ENCODE peak calls at places on chromosome 10, in ten cellular contexts. One of them, this sample, is unnamed.

GRCh38 chr10:11180228-11180627 is 162.6 kb downstream of the CELF2 start:
- DNase-seq in CD4-positive, alpha-beta T cell: peak
- DNase-seq in SW480: no peak
- DNase-seq in psoas muscle: no peak
- DNase-seq in HTR-8/SVneo: no peak
- DNase-seq in hepatic stellate cell: no peak
- DNase-seq in bronchial epithelial cell: no peak
- DNase-seq in NCI-H1105: no peak
- DNase-seq in endodermal cell: no peak
- DNase-seq in AG08395: no peak
- DNase-seq in this sample: no peak

GRCh38 chr10:89029785-89030437 is 39.3 kb downstream of the FAS start:
- DNase-seq in AG08395: peak
- DNase-seq in psoas muscle: peak
- DNase-seq in NCI-H1105: peak
- DNase-seq in bronchial epithelial cell: peak
- DNase-seq in SW480: peak
- DNase-seq in hepatic stellate cell: peak
- DNase-seq in endodermal cell: peak
- DNase-seq in CD4-positive, alpha-beta T cell: peak
- DNase-seq in HTR-8/SVneo: peak
- DNase-seq in this sample: peak

GRCh38 chr10:42367532-42368230 is 270.7 kb downstream of the ZNF33B start:
- DNase-seq in SW480: no peak
- DNase-seq in AG08395: peak
- DNase-seq in bronchial epithelial cell: peak
- DNase-seq in HTR-8/SVneo: peak
- DNase-seq in CD4-positive, alpha-beta T cell: no peak
- DNase-seq in psoas muscle: peak
- DNase-seq in endodermal cell: no peak
- DNase-seq in NCI-H1105: peak
- DNase-seq in hepatic stellate cell: peak
- DNase-seq in this sample: peak

GRCh38 chr10:99621454-99622246 is 1.4 kb upstream of the SLC25A28 start:
- DNase-seq in psoas muscle: no peak
- DNase-seq in bronchial epithelial cell: peak
- DNase-seq in endodermal cell: no peak
- DNase-seq in hepatic stellate cell: no peak
- DNase-seq in HTR-8/SVneo: no peak
- DNase-seq in NCI-H1105: no peak
- DNase-seq in CD4-positive, alpha-beta T cell: no peak
- DNase-seq in SW480: no peak
- DNase-seq in AG08395: no peak
- DNase-seq in this sample: no peak

GRCh38 chr10:35194906-35195305 is 68.3 kb downstream of the CREM start:
- DNase-seq in NCI-H1105: no peak
- DNase-seq in hepatic stellate cell: no peak
- DNase-seq in endodermal cell: no peak
- DNase-seq in SW480: peak
- DNase-seq in AG08395: no peak
- DNase-seq in bronchial epithelial cell: peak
- DNase-seq in HTR-8/SVneo: peak
- DNase-seq in CD4-positive, alpha-beta T cell: peak
- DNase-seq in psoas muscle: no peak
- DNase-seq in this sample: no peak

GRCh38 chr10:5514226-5514881 is 10.4 kb upstream of the CALML3 start:
- DNase-seq in hepatic stellate cell: no peak
- DNase-seq in bronchial epithelial cell: no peak
- DNase-seq in NCI-H1105: no peak
- DNase-seq in AG08395: no peak
- DNase-seq in psoas muscle: no peak
- DNase-seq in HTR-8/SVneo: no peak
- DNase-seq in CD4-positive, alpha-beta T cell: no peak
- DNase-seq in endodermal cell: no peak
- DNase-seq in SW480: no peak
- DNase-seq in this sample: no peak

GRCh38 chr10:76697923-76698322 is 939.7 kb downstream of the KCNMA1 start:
- DNase-seq in endodermal cell: no peak
- DNase-seq in HTR-8/SVneo: no peak
- DNase-seq in psoas muscle: no peak
- DNase-seq in AG08395: no peak
- DNase-seq in CD4-positive, alpha-beta T cell: no peak
- DNase-seq in bronchial epithelial cell: no peak
- DNase-seq in NCI-H1105: no peak
- DNase-seq in SW480: no peak
- DNase-seq in hepatic stellate cell: no peak
- DNase-seq in this sample: no peak

GRCh38 chr10:12180221-12180974 is 15.3 kb downstream of the NUDT5 start:
- DNase-seq in NCI-H1105: no peak
- DNase-seq in psoas muscle: no peak
- DNase-seq in SW480: no peak
- DNase-seq in endodermal cell: peak
- DNase-seq in hepatic stellate cell: no peak
- DNase-seq in AG08395: no peak
- DNase-seq in bronchial epithelial cell: peak
- DNase-seq in HTR-8/SVneo: no peak
- DNase-seq in CD4-positive, alpha-beta T cell: no peak
- DNase-seq in this sample: no peak

GRCh38 chr10:3226960-3227724 is 54.6 kb upstream of the PITRM1 start:
- DNase-seq in psoas muscle: no peak
- DNase-seq in SW480: peak
- DNase-seq in endodermal cell: no peak
- DNase-seq in bronchial epithelial cell: peak
- DNase-seq in HTR-8/SVneo: peak
- DNase-seq in AG08395: peak
- DNase-seq in CD4-positive, alpha-beta T cell: no peak
- DNase-seq in hepatic stellate cell: peak
- DNase-seq in NCI-H1105: no peak
- DNase-seq in this sample: peak

GRCh38 chr10:4698075-4698474 is 127.9 kb upstream of the AKR1E2 start:
- DNase-seq in AG08395: no peak
- DNase-seq in psoas muscle: no peak
- DNase-seq in SW480: no peak
- DNase-seq in endodermal cell: no peak
- DNase-seq in HTR-8/SVneo: no peak
- DNase-seq in hepatic stellate cell: no peak
- DNase-seq in bronchial epithelial cell: no peak
- DNase-seq in CD4-positive, alpha-beta T cell: no peak
- DNase-seq in NCI-H1105: no peak
- DNase-seq in this sample: no peak

GRCh38 chr10:103021897-103022286 is 103.8 kb downstream of the CNNM2 start:
- DNase-seq in NCI-H1105: no peak
- DNase-seq in psoas muscle: no peak
- DNase-seq in SW480: no peak
- DNase-seq in HTR-8/SVneo: no peak
- DNase-seq in hepatic stellate cell: peak
- DNase-seq in bronchial epithelial cell: peak
- DNase-seq in AG08395: no peak
- DNase-seq in endodermal cell: no peak
- DNase-seq in CD4-positive, alpha-beta T cell: no peak
- DNase-seq in this sample: peak

GRCh38 chr10:35641430-35642015 is 573 bp downstream of the FZD8 start:
- DNase-seq in CD4-positive, alpha-beta T cell: no peak
- DNase-seq in AG08395: peak
- DNase-seq in HTR-8/SVneo: peak
- DNase-seq in endodermal cell: no peak
- DNase-seq in bronchial epithelial cell: no peak
- DNase-seq in NCI-H1105: no peak
- DNase-seq in SW480: peak
- DNase-seq in hepatic stellate cell: peak
- DNase-seq in psoas muscle: no peak
- DNase-seq in this sample: no peak

GRCh38 chr10:43074827-43075611 is 1.9 kb upstream of the RET start:
- DNase-seq in HTR-8/SVneo: no peak
- DNase-seq in SW480: no peak
- DNase-seq in bronchial epithelial cell: no peak
- DNase-seq in AG08395: no peak
- DNase-seq in hepatic stellate cell: no peak
- DNase-seq in CD4-positive, alpha-beta T cell: no peak
- DNase-seq in psoas muscle: peak
- DNase-seq in NCI-H1105: no peak
- DNase-seq in endodermal cell: no peak
- DNase-seq in this sample: no peak

GRCh38 chr10:121927361-121927840 is 430 bp downstream of the ATE1 start:
- DNase-seq in SW480: peak
- DNase-seq in NCI-H1105: peak
- DNase-seq in HTR-8/SVneo: peak
- DNase-seq in CD4-positive, alpha-beta T cell: no peak
- DNase-seq in endodermal cell: peak
- DNase-seq in bronchial epithelial cell: peak
- DNase-seq in hepatic stellate cell: peak
- DNase-seq in psoas muscle: peak
- DNase-seq in AG08395: peak
- DNase-seq in this sample: peak

GRCh38 chr10:79380125-79380917 is 33.1 kb downstream of the PPIF start:
- DNase-seq in SW480: no peak
- DNase-seq in NCI-H1105: no peak
- DNase-seq in HTR-8/SVneo: no peak
- DNase-seq in bronchial epithelial cell: peak
- DNase-seq in psoas muscle: peak
- DNase-seq in AG08395: peak
- DNase-seq in hepatic stellate cell: peak
- DNase-seq in CD4-positive, alpha-beta T cell: no peak
- DNase-seq in endodermal cell: peak
- DNase-seq in this sample: no peak

GRCh38 chr10:83333566-83333965 is 805.7 kb upstream of the GHITM start:
- DNase-seq in NCI-H1105: no peak
- DNase-seq in hepatic stellate cell: no peak
- DNase-seq in bronchial epithelial cell: peak
- DNase-seq in CD4-positive, alpha-beta T cell: no peak
- DNase-seq in endodermal cell: no peak
- DNase-seq in SW480: no peak
- DNase-seq in HTR-8/SVneo: no peak
- DNase-seq in psoas muscle: no peak
- DNase-seq in AG08395: no peak
- DNase-seq in this sample: no peak

GRCh38 chr10:74486659-74487058 is 335.6 kb downstream of the ADK start:
- DNase-seq in HTR-8/SVneo: no peak
- DNase-seq in CD4-positive, alpha-beta T cell: no peak
- DNase-seq in endodermal cell: no peak
- DNase-seq in hepatic stellate cell: no peak
- DNase-seq in NCI-H1105: no peak
- DNase-seq in AG08395: no peak
- DNase-seq in SW480: no peak
- DNase-seq in bronchial epithelial cell: peak
- DNase-seq in psoas muscle: no peak
- DNase-seq in this sample: no peak